ENCODE peak calls at places on chromosome 1, in four cellular contexts. G is upper lobe of right lung, K is tibial artery, A is ascending aorta. P is an unnamed sample.

GRCh38 chr1:148318123-148318899 is 164.8 kb downstream of the PPIAL4G start:
- DNase-seq in G (peak; percentile 72), K (no peak), A (peak; percentile 67), P (no peak)

GRCh38 chr1:36160949-36161485 is 5.1 kb downstream of the MAP7D1 start:
- DNase-seq in G (peak; percentile 83), K (peak; percentile 85), A (peak; percentile 84), P (no peak)

GRCh38 chr1:30693366-30693765 is 30.0 kb downstream of the MATN1 start:
- DNase-seq in G (no peak), K (peak; percentile 53), A (no peak), P (no peak)

GRCh38 chr1:59315529-59316433 is 18.9 kb downstream of the FGGY start:
- DNase-seq in G (no peak), K (no peak), A (no peak), P (no peak)

GRCh38 chr1:27588256-27589232 is 15.4 kb downstream of the AHDC1 start:
- DNase-seq in G (no peak), K (no peak), A (no peak), P (no peak)

GRCh38 chr1:226429051-226429461 is 21.2 kb upstream of the PARP1 start:
- DNase-seq in G (no peak), K (no peak), A (no peak), P (no peak)

GRCh38 chr1:246583448-246584185 is 17.4 kb downstream of the CNST start:
- DNase-seq in G (no peak), K (no peak), A (no peak), P (no peak)

GRCh38 chr1:182615468-182616129 is 11.4 kb upstream of the RGS16 start:
- DNase-seq in G (peak; percentile 71), K (peak; percentile 90), A (peak; percentile 92), P (peak; percentile 43)

GRCh38 chr1:227780101-227781044 is 35.1 kb upstream of the PRSS38 start:
- DNase-seq in G (peak; percentile 51), K (peak; percentile 58), A (peak; percentile 48), P (peak; percentile 0)

GRCh38 chr1:147389532-147390184 is 147.2 kb downstream of the CHD1L start:
- DNase-seq in G (no peak), K (no peak), A (no peak), P (no peak)

GRCh38 chr1:48062353-48062752 is 65.2 kb upstream of the TRABD2B start:
- DNase-seq in G (no peak), K (no peak), A (no peak), P (no peak)

GRCh38 chr1:43043695-43044094 is 85.0 kb upstream of the SLC2A1 start:
- DNase-seq in G (no peak), K (no peak), A (no peak), P (no peak)

GRCh38 chr1:36884029-36884701 is 150.2 kb downstream of the GRIK3 start:
- DNase-seq in G (no peak), K (peak; percentile 20), A (peak; percentile 30), P (no peak)

GRCh38 chr1:80021891-80022290 is 1015.4 kb upstream of the ADGRL4 start:
- DNase-seq in G (no peak), K (no peak), A (no peak), P (no peak)

GRCh38 chr1:63713627-63714481 is 60.0 kb upstream of the ROR1 start:
- DNase-seq in G (no peak), K (no peak), A (no peak), P (no peak)

GRCh38 chr1:4171480-4172450 is 271.7 kb upstream of the C1orf174 start:
- DNase-seq in G (peak; percentile 39), K (peak; percentile 44), A (peak; percentile 43), P (no peak)

GRCh38 chr1:216045400-216045799 is 377.8 kb downstream of the USH2A start:
- DNase-seq in G (no peak), K (no peak), A (no peak), P (no peak)

DNA sequence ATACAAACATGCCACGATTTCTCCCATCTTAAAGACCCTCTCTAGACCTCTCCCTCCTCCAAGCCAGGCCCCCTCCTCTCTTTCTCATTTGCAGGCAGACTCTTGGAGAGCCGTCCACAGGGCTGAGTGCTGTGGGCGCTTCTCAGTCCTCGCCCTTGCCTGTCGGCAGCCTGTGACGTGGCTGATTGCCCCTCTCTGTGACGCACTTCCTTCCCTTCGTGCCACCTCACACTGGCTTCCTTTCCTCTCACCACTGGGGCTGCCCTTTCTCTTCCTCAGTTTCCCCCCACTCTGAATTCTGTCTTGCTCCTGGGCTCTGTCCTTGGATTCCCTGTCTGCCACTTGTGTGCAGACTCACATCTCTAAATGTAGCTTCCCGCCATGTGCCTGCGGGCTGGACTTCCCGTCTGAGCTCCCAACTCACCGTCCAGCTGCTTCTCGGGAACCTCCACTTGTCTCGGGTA is 227.2 kb downstream of the CAMTA1 start:
- DNase-seq in G (no peak), K (no peak), A (peak; percentile 47), P (no peak)
- H3K4me3 ChIP-seq in G (no peak overlapping the region), K (no peak overlapping the region), A (no peak overlapping the region), P (no peak overlapping the region)

GRCh38 chr1:201896951-201897391 is 8.3 kb downstream of the SHISA4 start:
- DNase-seq in G (no peak), K (peak; percentile 93), A (peak; percentile 94), P (peak; percentile 72)
- TF ChIP-seq CTCF in G (no peak), K (no peak), A (no peak), P (no peak)

DNA sequence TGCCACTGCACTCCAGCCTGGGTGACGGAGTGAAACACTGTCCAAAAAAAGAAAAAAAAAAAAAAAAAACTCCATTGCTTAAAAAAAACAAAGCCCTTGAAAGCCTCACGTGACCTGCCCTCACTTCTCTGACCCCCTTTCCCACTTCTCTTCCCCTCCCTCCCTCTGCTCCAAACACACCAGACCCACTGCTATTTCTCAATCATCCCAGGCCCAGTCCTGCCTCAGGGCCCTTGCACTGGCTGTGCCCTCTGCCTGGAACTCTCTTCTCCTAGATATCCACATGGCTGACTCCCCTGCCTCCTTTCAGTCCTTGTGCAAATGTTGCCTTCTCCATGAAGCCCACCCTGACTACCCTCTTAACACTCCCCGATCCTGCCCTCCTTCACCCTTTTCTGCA is 45.3 kb upstream of the TARDBP start:
- DNase-seq in G (no peak), K (no peak), A (no peak), P (no peak)
- H3K4me1 ChIP-seq in G (peaks cover 13% of the 10 kb centered on the region), K (peaks cover 5% of the 10 kb centered on the region), A (no peaks in the 10 kb centered on the region), P (peaks cover 4% of the 10 kb centered on the region)

GRCh38 chr1:100350787-100351094 is 1.6 kb upstream of the CDC14A start:
- DNase-seq in G (no peak), K (no peak), A (no peak), P (no peak)
- H3K4me3 ChIP-seq in G (peak overlapping the region; percentile 83), K (peak overlapping the region; percentile 92), A (peak overlapping the region; percentile 82), P (peak overlapping the region; percentile 92)

GRCh38 chr1:95287825-95288224 is 53.8 kb downstream of the RWDD3 start:
- DNase-seq in G (no peak), K (no peak), A (no peak), P (no peak)

GRCh38 chr1:95284420-95284819 is 50.4 kb downstream of the RWDD3 start:
- DNase-seq in G (no peak), K (no peak), A (no peak), P (no peak)

GRCh38 chr1:95286479-95286878 is 52.5 kb downstream of the RWDD3 start:
- DNase-seq in G (no peak), K (no peak), A (no peak), P (no peak)

GRCh38 chr1:95282496-95282850 is 48.5 kb downstream of the RWDD3 start:
- DNase-seq in G (no peak), K (no peak), A (no peak), P (no peak)

DNA sequence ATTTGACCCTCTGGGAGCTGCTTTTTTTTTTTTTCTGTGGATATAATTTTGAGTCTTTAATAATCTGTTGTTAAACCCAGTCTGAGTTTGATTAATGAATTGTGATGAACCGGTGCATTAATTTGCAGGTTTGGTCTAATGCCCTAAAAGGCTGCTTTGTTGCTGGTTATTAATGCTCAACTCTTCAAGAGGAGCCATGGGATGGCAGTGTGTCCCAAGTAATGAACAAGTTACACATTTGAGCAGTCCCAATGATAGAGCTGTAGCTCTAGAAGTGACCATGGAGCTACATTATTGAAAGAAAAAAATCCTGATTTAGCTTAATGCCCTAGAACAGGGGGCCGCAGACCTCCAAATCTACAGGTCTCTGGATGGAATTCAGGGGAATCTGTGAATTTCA is 53.1 kb downstream of the RWDD3 start:
- DNase-seq in G (no peak), K (no peak), A (no peak), P (no peak)
- TF ChIP-seq CTCF in G (no peak), K (no peak), A (no peak), P (no peak)

GRCh38 chr1:22056043-22056442 is 3.5 kb downstream of the CDC42 start:
- DNase-seq in G (no peak), K (no peak), A (no peak), P (no peak)
- H3K4me1 ChIP-seq in G (peaks cover 70% of the 10 kb centered on the region), K (peaks cover 62% of the 10 kb centered on the region), A (peaks cover 15% of the 10 kb centered on the region), P (peaks cover 71% of the 10 kb centered on the region)

DNA sequence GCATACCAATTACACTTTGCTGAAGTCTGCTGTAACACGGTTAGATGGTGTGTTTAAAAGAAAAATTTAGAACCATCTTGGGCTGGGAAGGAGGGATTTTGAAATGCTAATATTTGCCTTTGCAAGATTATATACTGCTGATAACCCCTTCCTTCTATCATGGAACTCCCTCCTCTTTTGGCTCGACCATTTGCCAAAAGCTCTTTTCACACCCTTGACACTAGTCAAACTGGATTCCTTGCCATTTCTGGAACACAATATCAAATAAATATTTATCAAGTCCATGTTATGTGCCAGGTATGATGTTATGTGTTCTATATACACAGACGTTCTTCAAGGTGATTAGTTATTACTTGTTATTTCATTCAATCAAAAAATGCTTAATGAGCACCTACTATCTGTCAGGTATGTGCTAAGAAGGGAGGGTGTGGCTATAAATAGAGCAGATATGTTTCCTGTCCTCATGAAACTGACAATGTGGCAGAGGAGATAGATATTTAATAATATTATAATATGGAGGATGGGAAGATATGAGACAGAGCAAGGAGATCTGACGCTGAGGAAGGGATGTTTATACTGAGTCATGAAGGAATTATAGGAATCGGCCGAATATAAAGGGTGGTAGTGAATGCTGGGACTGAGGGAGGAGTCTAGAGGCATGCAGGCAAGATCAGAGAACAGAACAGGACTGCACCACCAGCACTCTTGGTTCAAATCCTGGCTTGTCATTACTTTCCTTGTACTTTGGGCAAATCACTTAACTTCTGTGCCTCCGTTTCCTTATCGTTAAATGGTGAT is 16.1 kb upstream of the XPR1 start:
- DNase-seq in G (no peak), K (no peak), A (no peak), P (no peak)
- H3K4me3 ChIP-seq in G (no peak overlapping the region), K (no peak overlapping the region), A (no peak overlapping the region), P (no peak overlapping the region)

GRCh38 chr1:20271498-20272400 is 18.9 kb upstream of the VWA5B1 start:
- DNase-seq in G (no peak), K (no peak), A (no peak), P (no peak)
- TF ChIP-seq CTCF in G (no peak), K (no peak), A (no peak), P (no peak)

GRCh38 chr1:109621402-109622101 is 1.9 kb downstream of the AMPD2 start:
- DNase-seq in G (no peak), K (no peak), A (no peak), P (no peak)
- H3K4me1 ChIP-seq in G (peaks cover 46% of the 10 kb centered on the region), K (peaks cover 54% of the 10 kb centered on the region), A (peaks cover 15% of the 10 kb centered on the region), P (peaks cover 44% of the 10 kb centered on the region)